ENCODE peak calls at places on chromosome 5, in ten cellular contexts. G, P, R, Y, U, E, M, X, H and Q are unnamed samples.

GRCh38 chr5:15391648-15392392 is 108.2 kb upstream of the FBXL7 start:
- DNase-seq in X (no peak), G (no peak), P (no peak), E (no peak), R (no peak), M (no peak), Y (no peak), H (no peak), U (no peak), Q (no peak)

GRCh38 chr5:178353461-178353860 is 120.9 kb upstream of the PHYKPL start:
- DNase-seq in G (no peak), M (no peak), E (no peak), P (no peak), H (no peak), U (no peak), R (no peak), Y (no peak), X (no peak), Q (no peak)

GRCh38 chr5:144335561-144335960 is 164.9 kb downstream of the KCTD16 start:
- DNase-seq in U (no peak), R (no peak), H (no peak), Y (no peak), P (no peak), M (no peak), E (no peak), X (no peak), G (no peak), Q (no peak)

GRCh38 chr5:95620870-95621838 is 1.3 kb downstream of the GPR150 start:
- DNase-seq in U (peak; percentile 26), P (no peak), E (no peak), Y (peak; percentile 31), M (peak; percentile 46), X (peak; percentile 71), R (peak; percentile 43), H (peak; percentile 52), G (peak; percentile 40), Q (peak; percentile 47)

GRCh38 chr5:89827388-89827787 is 582.2 kb downstream of the CETN3 start:
- DNase-seq in X (no peak), G (no peak), H (no peak), M (no peak), Y (no peak), R (no peak), P (no peak), U (no peak), E (no peak), Q (no peak)

GRCh38 chr5:168947212-168947868 is 353.6 kb downstream of the SLIT3 start:
- DNase-seq in G (peak; percentile 30), R (peak; percentile 58), M (peak; percentile 54), P (no peak), H (peak; percentile 46), E (peak; percentile 29), X (peak; percentile 51), U (peak; percentile 24), Y (no peak), Q (peak; percentile 55)

GRCh38 chr5:170681013-170681433 is 102.5 kb upstream of the GABRP start:
- DNase-seq in U (peak; percentile 26), E (peak; percentile 16), P (peak; percentile 67), R (peak; percentile 6), X (peak; percentile 36), M (peak; percentile 20), H (peak; percentile 77), G (peak; percentile 49), Y (no peak), Q (peak; percentile 50)

GRCh38 chr5:74127377-74128338 is 501.7 kb downstream of the ARHGEF28 start:
- DNase-seq in Y (no peak), M (no peak), P (no peak), X (no peak), E (peak; percentile 33), R (peak; percentile 10), U (no peak), H (no peak), G (peak; percentile 31), Q (no peak)

GRCh38 chr5:130032807-130033206 is 128.5 kb downstream of the CHSY3 start:
- DNase-seq in G (no peak), R (no peak), M (no peak), U (no peak), Y (no peak), P (no peak), X (no peak), H (no peak), E (no peak), Q (no peak)

GRCh38 chr5:50553560-50553984 is 112.5 kb upstream of the EMB start:
- DNase-seq in U (no peak), X (no peak), R (no peak), Y (no peak), P (no peak), E (no peak), G (no peak), H (no peak), M (no peak), Q (no peak)

GRCh38 chr5:99037668-99038067 is 108.9 kb upstream of the CHD1 start:
- DNase-seq in M (no peak), X (no peak), U (peak; percentile 10), H (peak; percentile 88), P (no peak), R (peak; percentile 79), G (peak; percentile 7), E (no peak), Y (peak; percentile 38), Q (peak; percentile 8)

GRCh38 chr5:61631438-61631941 is 299.4 kb downstream of the ZSWIM6 start:
- DNase-seq in X (no peak), R (peak; percentile 11), P (no peak), Y (no peak), G (peak; percentile 47), U (no peak), M (no peak), E (peak; percentile 52), H (no peak), Q (no peak)

GRCh38 chr5:118007262-118007661 is 981.1 kb downstream of the DTWD2 start:
- DNase-seq in M (no peak), X (no peak), G (no peak), P (no peak), R (no peak), E (no peak), U (no peak), H (no peak), Y (no peak), Q (no peak)

GRCh38 chr5:10987881-10988504 is 227.0 kb upstream of the DAP start:
- DNase-seq in P (no peak), Y (peak; percentile 41), U (peak; percentile 65), R (peak; percentile 82), G (peak; percentile 10), X (peak; percentile 77), M (peak; percentile 65), E (peak; percentile 77), H (peak; percentile 74), Q (peak; percentile 76)

GRCh38 chr5:132010645-132011560 is 555 bp downstream of the ACSL6 start:
- DNase-seq in R (no peak), G (no peak), H (peak; percentile 39), P (no peak), Y (no peak), E (no peak), M (no peak), X (peak; percentile 34), U (no peak), Q (no peak)

GRCh38 chr5:144467795-144468194 is 297.1 kb downstream of the KCTD16 start:
- DNase-seq in R (peak; percentile 31), G (peak; percentile 57), P (no peak), Y (no peak), E (peak; percentile 5), H (no peak), U (no peak), X (no peak), M (no peak), Q (no peak)

GRCh38 chr5:43785198-43785597 is 182.2 kb downstream of the NNT start:
- DNase-seq in X (no peak), H (no peak), Y (no peak), M (no peak), P (no peak), G (no peak), U (no peak), R (no peak), E (no peak), Q (no peak)

GRCh38 chr5:160311491-160312138 is 749 bp downstream of the CCNJL start:
- DNase-seq in Y (no peak), X (peak; percentile 27), G (peak; percentile 40), R (peak; percentile 41), H (no peak), U (no peak), P (no peak), E (peak; percentile 31), M (no peak), Q (no peak)

GRCh38 chr5:122154910-122155309 is 25.6 kb downstream of the ZNF474 start:
- DNase-seq in R (no peak), M (no peak), U (no peak), P (no peak), Y (no peak), X (no peak), H (no peak), E (no peak), G (peak; percentile 99), Q (no peak)

GRCh38 chr5:126373621-126374416 is 49.4 kb upstream of the GRAMD2B start:
- DNase-seq in X (no peak), H (no peak), Y (no peak), M (no peak), R (no peak), P (no peak), U (no peak), G (peak; percentile 62), E (no peak), Q (no peak)

GRCh38 chr5:53087171-53087570 is 22.4 kb downstream of the MOCS2 start:
- DNase-seq in U (no peak), G (no peak), X (no peak), E (no peak), Y (no peak), R (no peak), H (no peak), M (no peak), P (no peak), Q (no peak)

GRCh38 chr5:32225445-32225844 is 51.3 kb upstream of the GOLPH3 start:
- DNase-seq in U (no peak), P (no peak), H (no peak), G (peak; percentile 98), Y (no peak), X (no peak), R (no peak), E (no peak), M (no peak), Q (no peak)

GRCh38 chr5:165321912-165322311 is 1816.5 kb downstream of the MAT2B start:
- DNase-seq in M (no peak), X (no peak), G (peak; percentile 92), Y (no peak), R (no peak), U (no peak), E (no peak), P (no peak), H (no peak), Q (no peak)

GRCh38 chr5:132815454-132815853 is 2.4 kb downstream of the SOWAHA start:
- DNase-seq in H (no peak), U (no peak), E (no peak), G (peak; percentile 75), R (no peak), X (no peak), M (no peak), Y (no peak), P (no peak), Q (no peak)

GRCh38 chr5:67375606-67376005 is 179.0 kb upstream of the CD180 start:
- DNase-seq in G (no peak), P (no peak), Y (no peak), E (no peak), M (peak; percentile 3), R (no peak), U (no peak), H (no peak), X (no peak), Q (no peak)

GRCh38 chr5:149605998-149606721 is 24.9 kb downstream of the ARHGEF37 start:
- DNase-seq in R (peak; percentile 80), H (peak; percentile 68), E (no peak), X (peak; percentile 58), Y (no peak), M (peak; percentile 54), G (peak; percentile 83), U (no peak), P (no peak), Q (no peak)

GRCh38 chr5:73728493-73729273 is 102.7 kb downstream of the ARHGEF28 start:
- DNase-seq in Y (no peak), M (no peak), U (no peak), G (peak; percentile 31), R (no peak), H (no peak), P (no peak), X (no peak), E (no peak), Q (no peak)

GRCh38 chr5:119411935-119412623 is 40.2 kb upstream of the HSD17B4 start:
- DNase-seq in G (peak; percentile 72), R (peak; percentile 83), E (peak; percentile 65), M (peak; percentile 52), H (peak; percentile 70), P (peak; percentile 6), Y (peak; percentile 23), U (no peak), X (peak; percentile 50), Q (peak; percentile 67)